ENCODE peak calls at places on chromosomes 7 and 10, in five cellular contexts. V is right lobe of liver, D is choroid plexus epithelial cell, B is left ventricle myocardium inferior, C is fibroblast of pulmonary artery. Y is an unnamed sample.

GRCh38 chr10:124677871-124678565 is 66.2 kb downstream of the FAM53B start:
- DNase-seq in V (peak; percentile 42), D (no peak), B (peak; percentile 67), C (peak; percentile 18), Y (no peak)

GRCh38 chr7:148385009-148385682 is 205.4 kb upstream of the C7orf33 start:
- DNase-seq in V (no peak), D (no peak), B (no peak), C (no peak), Y (no peak)

GRCh38 chr7:137282043-137282442 is 61.5 kb downstream of the PTN start:
- DNase-seq in V (no peak), D (no peak), B (no peak), C (no peak), Y (no peak)

GRCh38 chr10:21517983-21518628 is 7.4 kb downstream of the SKIDA1 start:
- DNase-seq in V (no peak), D (peak; percentile 65), B (no peak), C (peak; percentile 49), Y (no peak)

GRCh38 chr10:35464805-35465456 is 128.6 kb downstream of the CCNY start:
- DNase-seq in V (no peak), D (peak; percentile 25), B (no peak), C (peak; percentile 35), Y (no peak)

GRCh38 chr10:75971402-75972211 is 540.2 kb downstream of the LRMDA start:
- DNase-seq in V (no peak), D (peak; percentile 83), B (no peak), C (peak; percentile 19), Y (no peak)

GRCh38 chr7:81430761-81431160 is 339.1 kb downstream of the HGF start:
- DNase-seq in V (no peak), D (no peak), B (no peak), C (peak; percentile 90), Y (no peak)

GRCh38 chr7:82234457-82235049 is 209.0 kb downstream of the CACNA2D1 start:
- DNase-seq in V (no peak), D (peak; percentile 69), B (no peak), C (peak; percentile 69), Y (peak; percentile 1)

GRCh38 chr10:89785095-89785494 is 83.7 kb downstream of the KIF20B start:
- DNase-seq in V (no peak), D (no peak), B (no peak), C (no peak), Y (no peak)

GRCh38 chr7:99386584-99387238 is 12.2 kb downstream of the ARPC1B start:
- DNase-seq in V (no peak), D (peak; percentile 63), B (no peak), C (peak; percentile 59), Y (peak; percentile 16)

GRCh38 chr7:32147909-32148308 is 77.7 kb upstream of the PDE1C start:
- DNase-seq in V (no peak), D (no peak), B (no peak), C (no peak), Y (no peak)

GRCh38 chr10:75377869-75378268 is 23.7 kb downstream of the ZNF503 start:
- DNase-seq in V (no peak), D (no peak), B (no peak), C (no peak), Y (no peak)

GRCh38 chr7:32428546-32428945 is 61.6 kb downstream of the LSM5 start:
- DNase-seq in V (no peak), D (no peak), B (no peak), C (no peak), Y (no peak)

GRCh38 chr7:128881458-128882125 is 18.9 kb downstream of the ATP6V1F start:
- DNase-seq in V (peak; percentile 36), D (no peak), B (peak; percentile 6), C (no peak), Y (no peak)

GRCh38 chr7:30799206-30799975 is 28.2 kb downstream of the MINDY4 start:
- DNase-seq in V (no peak), D (peak; percentile 83), B (peak; percentile 39), C (peak; percentile 89), Y (no peak)

GRCh38 chr7:108815815-108816214 is 246.1 kb downstream of the DNAJB9 start:
- DNase-seq in V (no peak), D (no peak), B (no peak), C (no peak), Y (no peak)

GRCh38 chr7:112204776-112205347 is 1.3 kb downstream of the DOCK4 start:
- DNase-seq in V (no peak), D (peak; percentile 37), B (no peak), C (peak; percentile 30), Y (no peak)

GRCh38 chr7:1168422-1168821 is 8.4 kb upstream of the ZFAND2A start:
- DNase-seq in V (no peak), D (no peak), B (no peak), C (no peak), Y (no peak)

GRCh38 chr10:101393378-101393777 is 39.4 kb downstream of the BTRC start:
- DNase-seq in V (no peak), D (no peak), B (no peak), C (no peak), Y (no peak)

GRCh38 chr7:95394370-95394769 is 1.8 kb downstream of the PON3 start:
- DNase-seq in V (no peak), D (no peak), B (no peak), C (no peak), Y (no peak)

GRCh38 chr10:119655566-119656001 is 4.4 kb downstream of the BAG3 start:
- DNase-seq in V (no peak), D (peak; percentile 84), B (peak; percentile 46), C (peak; percentile 83), Y (peak; percentile 19)

GRCh38 chr7:77244222-77244934 is 44.8 kb upstream of the FGL2 start:
- DNase-seq in V (no peak), D (no peak), B (no peak), C (peak; percentile 25), Y (no peak)

GRCh38 chr10:52451817-52452216 is 137.7 kb downstream of the DKK1 start:
- DNase-seq in V (no peak), D (peak; percentile 29), B (no peak), C (peak; percentile 75), Y (no peak)

GRCh38 chr7:92841192-92841591 is 4.8 kb upstream of the CDK6 start:
- DNase-seq in V (no peak), D (peak; percentile 51), B (no peak), C (no peak), Y (no peak)

GRCh38 chr10:18658301-18658991 is 785 bp upstream of the ARL5B start:
- DNase-seq in V (no peak), D (peak; percentile 33), B (no peak), C (peak; percentile 56), Y (no peak)

GRCh38 chr7:1431644-1432380 is 27.5 kb downstream of the MICALL2 start:
- DNase-seq in V (no peak), D (no peak), B (no peak), C (no peak), Y (no peak)

GRCh38 chr7:117737882-117738281 is 135.4 kb downstream of the CTTNBP2 start:
- DNase-seq in V (no peak), D (no peak), B (no peak), C (no peak), Y (no peak)

GRCh38 chr10:31317652-31318381 is 1.2 kb upstream of the ZEB1 start:
- DNase-seq in V (no peak), D (no peak), B (no peak), C (no peak), Y (peak; percentile 70)

GRCh38 chr7:129434846-129435318 is 650 bp downstream of the STRIP2 start:
- DNase-seq in V (peak; percentile 60), D (peak; percentile 33), B (no peak), C (peak; percentile 26), Y (peak; percentile 12)

GRCh38 chr10:515674-516073 is 173.8 kb downstream of the DIP2C start:
- DNase-seq in V (no peak), D (no peak), B (no peak), C (no peak), Y (no peak)

GRCh38 chr7:139589474-139589873 is 66.0 kb downstream of the CLEC2L start:
- DNase-seq in V (no peak), D (no peak), B (no peak), C (peak; percentile 11), Y (no peak)

GRCh38 chr7:106065560-106066500 is 46.3 kb downstream of the SYPL1 start:
- DNase-seq in V (peak; percentile 79), D (peak; percentile 64), B (no peak), C (no peak), Y (no peak)

GRCh38 chr7:70505468-70505867 is 626.5 kb upstream of the GALNT17 start:
- DNase-seq in V (no peak), D (no peak), B (no peak), C (no peak), Y (no peak)

GRCh38 chr7:70502117-70502516 is 629.8 kb upstream of the GALNT17 start:
- DNase-seq in V (no peak), D (no peak), B (no peak), C (no peak), Y (no peak)

GRCh38 chr7:70504254-70504653 is 627.7 kb upstream of the GALNT17 start:
- DNase-seq in V (no peak), D (no peak), B (no peak), C (no peak), Y (no peak)

GRCh38 chr7:70505886-70506285 is 626.1 kb upstream of the GALNT17 start:
- DNase-seq in V (no peak), D (no peak), B (no peak), C (no peak), Y (no peak)

DNA sequence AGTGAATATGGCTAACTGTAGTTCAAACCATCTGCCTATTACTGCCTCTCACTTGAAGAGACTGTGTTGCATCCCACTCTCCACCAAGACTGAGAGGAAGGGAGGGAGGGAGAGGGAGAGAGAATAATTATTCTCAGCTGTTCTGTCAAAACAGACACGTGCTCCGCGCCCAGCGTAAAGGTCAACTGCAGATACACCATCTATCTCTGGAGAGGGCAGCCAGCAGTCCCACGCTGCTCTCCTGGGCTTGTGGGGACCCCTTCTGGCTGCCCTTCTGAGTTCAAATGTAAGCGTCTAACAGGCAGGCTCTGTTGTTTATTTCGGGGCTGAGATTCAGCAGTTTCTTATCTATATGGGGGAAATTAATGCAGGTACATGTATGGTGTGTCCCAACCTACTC is 625.5 kb upstream of the GALNT17 start:
- DNase-seq in V (peak; percentile 59), D (no peak), B (no peak), C (no peak), Y (no peak)
- TF ChIP-seq CTCF in V (peak; percentile 31), D (no peak), B (no peak), C (no peak), Y (no peak)

GRCh38 chr10:102615361-102615760 is 28.9 kb upstream of the TRIM8 start:
- DNase-seq in V (peak; percentile 40), D (no peak), B (peak; percentile 16), C (no peak), Y (no peak)
- TF ChIP-seq CTCF in V (no peak), D (peak; percentile 57), B (peak; percentile 28), C (peak; percentile 29), Y (peak; percentile 16)

DNA sequence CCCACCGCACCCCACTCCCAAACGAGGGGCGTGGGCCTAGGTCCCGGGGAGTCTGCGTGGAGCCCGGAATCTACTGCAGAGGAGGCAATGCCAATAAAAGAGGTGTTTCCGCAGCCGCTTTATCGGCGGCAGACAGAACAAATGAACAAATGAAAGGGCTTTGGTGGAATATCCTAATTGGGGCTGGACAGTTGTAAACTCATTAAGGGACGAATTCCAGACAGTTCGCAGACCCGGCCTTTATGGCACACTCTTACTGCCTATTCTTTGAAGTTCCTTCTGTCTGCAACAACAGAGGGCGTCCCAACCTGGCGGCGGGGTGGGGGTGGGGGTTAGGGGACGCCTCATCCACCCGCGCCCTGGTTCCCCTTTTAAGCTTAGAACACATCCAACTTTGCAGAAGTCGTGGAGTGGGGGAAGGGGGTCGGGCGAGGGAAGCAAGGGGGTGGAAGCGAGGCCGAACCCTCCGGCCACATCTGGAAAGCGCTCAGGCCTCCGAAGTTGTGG is 4.1 kb downstream of the HOXA9 start:
- DNase-seq in V (peak; percentile 56), D (no peak), B (peak; percentile 48), C (no peak), Y (no peak)
- TF ChIP-seq CTCF in V (no peak), D (no peak), B (no peak), C (no peak), Y (no peak)

GRCh38 chr10:69636626-69637550 is 6.8 kb downstream of the FAM241B start:
- DNase-seq in V (no peak), D (peak; percentile 13), B (no peak), C (peak; percentile 10), Y (peak; percentile 83)
- TF ChIP-seq CTCF in V (no peak), D (peak; percentile 39), B (peak; percentile 53), C (peak; percentile 30), Y (peak; percentile 48)

Y was measured in Calu3.